ENCODE peak calls at places on chromosomes 1 and 21, in nine cellular contexts. M is mucosa of gallbladder; J is NCI-H1105; T is GM12891; N is substantia nigra; E is NCI-H2081; H is M059J; C is stimulated activated CD4-positive, alpha-beta T cell treated with anti-CD3 and anti-CD28 coated beads, TNF-alpha, amount 100 ng/mL, for 48 hours; P is HT-29. A is an unnamed sample.
A peak's percentile ranks its signal among the peaks of the same experiment; 100 is the strongest.

GRCh38 chr1:86775395-86775794 is 71.0 kb downstream of the SH3GLB1 start:
- DNase-seq in M (no peak), J (no peak), T (no peak), N (no peak), E (no peak), H (no peak), C (no peak), P (no peak), A (no peak)

GRCh38 chr1:201612645-201613044 is 73.7 kb downstream of the NAV1 start:
- DNase-seq in M (no peak), J (no peak), T (no peak), N (no peak), E (no peak), H (no peak), C (no peak), P (no peak), A (no peak)

GRCh38 chr1:227234998-227235405 is 83.3 kb downstream of the CDC42BPA start:
- DNase-seq in M (peak; percentile 14), J (no peak), T (peak; percentile 9), N (no peak), E (peak; percentile 56), H (peak; percentile 78), C (no peak), P (peak; percentile 86), A (peak; percentile 42)

GRCh38 chr1:163528710-163529348 is 207.1 kb downstream of the NUF2 start:
- DNase-seq in M (peak; percentile 15), J (no peak), T (no peak), N (no peak), E (peak; percentile 35), H (peak; percentile 20), C (peak; percentile 0), P (peak; percentile 48), A (peak; percentile 55)

GRCh38 chr1:91152331-91152730 is 130.5 kb upstream of the ZNF644 start:
- DNase-seq in M (no peak), J (no peak), T (no peak), N (no peak), E (no peak), H (no peak), C (no peak), P (no peak), A (no peak)

GRCh38 chr1:51937112-51937511 is 53.4 kb downstream of the RAB3B start:
- DNase-seq in M (no peak), J (no peak), T (no peak), N (no peak), E (no peak), H (no peak), C (no peak), P (no peak), A (no peak)

GRCh38 chr1:67612690-67613322 is 72.2 kb upstream of the GADD45A start:
- DNase-seq in M (no peak), J (no peak), T (no peak), N (no peak), E (no peak), H (no peak), C (no peak), P (no peak), A (no peak)

GRCh38 chr1:182170941-182171461 is 109.5 kb upstream of the ZNF648 start:
- DNase-seq in M (no peak), J (no peak), T (no peak), N (no peak), E (no peak), H (no peak), C (no peak), P (no peak), A (no peak)

GRCh38 chr1:226690460-226690982 is 48.6 kb downstream of the ITPKB start:
- DNase-seq in M (peak; percentile 62), J (no peak), T (no peak), N (no peak), E (peak; percentile 64), H (no peak), C (no peak), P (no peak), A (no peak)

GRCh38 chr1:173295995-173296394 is 88.9 kb upstream of the TNFSF4 start:
- DNase-seq in M (no peak), J (no peak), T (no peak), N (no peak), E (no peak), H (peak; percentile 12), C (no peak), P (no peak), A (no peak)

GRCh38 chr1:225928186-225929175 is 4.4 kb upstream of the PYCR2 start:
- DNase-seq in M (no peak), J (no peak), T (no peak), N (no peak), E (no peak), H (no peak), C (no peak), P (no peak), A (peak; percentile 19)

GRCh38 chr1:2044510-2045319 is 5.5 kb upstream of the PRKCZ start:
- DNase-seq in M (peak; percentile 67), J (peak; percentile 45), T (peak; percentile 89), N (peak; percentile 28), E (peak; percentile 50), H (peak; percentile 45), C (peak; percentile 73), P (peak; percentile 47), A (peak; percentile 65)

GRCh38 chr1:170789063-170789462 is 125.1 kb downstream of the PRRX1 start:
- DNase-seq in M (no peak), J (no peak), T (no peak), N (no peak), E (no peak), H (no peak), C (no peak), P (no peak), A (no peak)

GRCh38 chr1:45135339-45135738 is 71.1 kb downstream of the ZSWIM5 start:
- DNase-seq in M (no peak), J (no peak), T (no peak), N (no peak), E (no peak), H (no peak), C (no peak), P (no peak), A (no peak)

GRCh38 chr1:219746141-219746540 is 133.2 kb upstream of the ZC3H11B start:
- DNase-seq in M (no peak), J (no peak), T (no peak), N (no peak), E (no peak), H (no peak), C (no peak), P (no peak), A (no peak)

GRCh38 chr21:17466166-17466565 is 46.7 kb upstream of the CXADR start:
- DNase-seq in M (no peak), J (no peak), T (no peak), N (no peak), E (no peak), H (peak; percentile 81), C (no peak), P (no peak), A (no peak)

GRCh38 chr1:38558476-38559179 is 300.9 kb downstream of the RRAGC start:
- DNase-seq in M (no peak), J (no peak), T (no peak), N (no peak), E (no peak), H (no peak), C (no peak), P (no peak), A (no peak)

A was measured in WERI-Rb-1.